ENCODE peak calls at places on chromosome 19, in seven cellular contexts. T is fibroblast of villous mesenchyme, Z is IMR-90, V is neural progenitor cell, A is psoas muscle, G is sigmoid colon, L is fibroblast of mammary gland. S is an unnamed sample.

GRCh38 chr19:55638864-55639359 is 1.9 kb upstream of the ZNF580 start:
- DNase-seq in V (peak; percentile 52), L (peak; percentile 57), Z (peak; percentile 21), A (peak; percentile 70), T (peak; percentile 24), G (no peak), S (peak; percentile 45)

GRCh38 chr19:35609881-35610353 is 2.6 kb upstream of the HAUS5 start:
- DNase-seq in Z (no peak), T (no peak), G (no peak), L (no peak), A (peak; percentile 34), V (no peak), S (no peak)

GRCh38 chr19:53865523-53865917 is 2.2 kb upstream of the MYADM start:
- DNase-seq in V (peak; percentile 37), G (no peak), Z (no peak), T (no peak), A (no peak), L (peak; percentile 29), S (no peak)

GRCh38 chr19:56840452-56841193 is at the start of the genes PEG3 and ZIM2:
- DNase-seq in Z (no peak), A (peak; percentile 73), G (peak; percentile 93), T (peak; percentile 20), L (peak; percentile 0), V (no peak), S (no peak)

GRCh38 chr19:23799321-23799720 is 40.6 kb upstream of the ZNF681 start:
- DNase-seq in G (no peak), A (no peak), T (no peak), Z (no peak), L (no peak), V (no peak), S (no peak)

GRCh38 chr19:55585658-55586339 is 5.2 kb upstream of the ZNF579 start:
- DNase-seq in A (peak; percentile 81), Z (peak; percentile 63), L (peak; percentile 52), T (peak; percentile 68), V (peak; percentile 89), G (peak; percentile 89), S (peak; percentile 23)

GRCh38 chr19:13974073-13974472 is 21.8 kb downstream of the DCAF15 start:
- DNase-seq in V (peak; percentile 82), L (no peak), G (no peak), A (no peak), T (no peak), Z (no peak), S (peak; percentile 95)

GRCh38 chr19:3479177-3479818 is 1.0 kb downstream of the SMIM24 start:
- DNase-seq in G (no peak), V (peak; percentile 66), T (no peak), A (no peak), Z (no peak), L (peak; percentile 27), S (no peak)

GRCh38 chr19:56834564-56835375 is 5.8 kb downstream of the PEG3 start:
- DNase-seq in T (no peak), A (no peak), L (peak; percentile 1), G (no peak), V (no peak), Z (no peak), S (no peak)

GRCh38 chr19:3578390-3578789 is 5.6 kb downstream of the HMG20B start:
- DNase-seq in Z (no peak), A (no peak), T (no peak), L (no peak), V (no peak), G (no peak), S (no peak)

GRCh38 chr19:13286195-13286985 is 136.2 kb downstream of the IER2 start:
- DNase-seq in T (no peak), Z (no peak), L (no peak), V (no peak), A (no peak), G (no peak), S (no peak)

DNA sequence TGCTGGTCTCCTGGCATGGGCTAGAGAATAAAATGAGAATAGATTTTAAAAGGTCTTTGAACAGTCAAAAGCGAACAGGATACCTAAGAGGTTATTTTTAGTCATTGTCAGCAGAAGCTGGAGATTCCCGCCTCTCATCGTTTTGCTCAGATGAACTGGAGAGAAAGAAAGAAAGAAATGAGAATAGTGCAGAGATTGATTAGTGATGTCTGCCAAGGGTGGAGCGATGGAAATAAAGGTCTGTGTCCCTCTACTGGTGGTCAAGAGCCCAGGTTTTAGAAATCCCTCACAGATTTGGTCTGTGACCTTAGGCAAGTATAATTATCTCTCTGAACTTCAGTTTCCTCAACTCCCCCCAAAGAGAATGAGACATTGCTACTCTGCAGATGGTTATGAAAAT is 5.4 kb downstream of the NCAN start:
- DNase-seq in T (peak; percentile 8), V (no peak), A (no peak), Z (peak; percentile 16), L (peak; percentile 41), G (no peak), S (no peak)
- TF ChIP-seq CTCF in T (no peak), V (peak; percentile 18), A (no peak), Z (no peak), L (peak; percentile 21), G (no peak), S (no peak)

GRCh38 chr19:10290439-10290875 is 705 bp downstream of the ICAM5 start:
- DNase-seq in T (peak; percentile 10), A (no peak), V (peak; percentile 40), L (no peak), Z (peak; percentile 7), G (no peak), S (peak; percentile 30)
- H3K4me3 ChIP-seq in T (peak overlapping the region; percentile 67), A (peak overlapping the region; percentile 64), V (peak overlapping the region; percentile 39), L (peak overlapping the region; percentile 13), Z (peak overlapping the region; percentile 77), G (no peak overlapping the region), S (peak overlapping the region; percentile 53)

GRCh38 chr19:42465827-42466280 is 23.1 kb upstream of the CXCL17 start:
- DNase-seq in G (no peak), T (no peak), A (no peak), V (no peak), L (no peak), Z (no peak), S (no peak)

GRCh38 chr19:42468273-42468796 is 25.6 kb upstream of the CXCL17 start:
- DNase-seq in V (no peak), T (peak; percentile 57), L (peak; percentile 93), G (no peak), Z (peak; percentile 62), A (no peak), S (peak; percentile 80)

GRCh38 chr19:42469311-42470239 is 26.8 kb upstream of the CXCL17 start:
- DNase-seq in L (peak; percentile 27), Z (no peak), T (no peak), G (no peak), V (no peak), A (no peak), S (no peak)

GRCh38 chr19:42467437-42467760 is 24.7 kb upstream of the CXCL17 start:
- DNase-seq in V (no peak), Z (no peak), L (peak; percentile 43), T (peak; percentile 64), A (no peak), G (no peak), S (no peak)

GRCh38 chr19:42466521-42467436 is 24.0 kb upstream of the CXCL17 start:
- DNase-seq in V (no peak), Z (no peak), T (peak; percentile 42), A (no peak), G (no peak), L (no peak), S (no peak)
- TF ChIP-seq CTCF in V (no peak), Z (no peak), T (no peak), A (no peak), G (no peak), L (no peak), S (no peak)

GRCh38 chr19:50383307-50383851 is 768 bp upstream of the POLD1 start:
- DNase-seq in A (no peak), V (no peak), G (no peak), Z (no peak), T (no peak), L (no peak), S (no peak)
- H3K4me3 ChIP-seq in A (peak overlapping the region; percentile 74), V (peak overlapping the region; percentile 59), G (peak overlapping the region; percentile 77), Z (peak overlapping the region; percentile 76), T (peak overlapping the region; percentile 78), L (peak overlapping the region; percentile 71), S (peak overlapping the region; percentile 75)

DNA sequence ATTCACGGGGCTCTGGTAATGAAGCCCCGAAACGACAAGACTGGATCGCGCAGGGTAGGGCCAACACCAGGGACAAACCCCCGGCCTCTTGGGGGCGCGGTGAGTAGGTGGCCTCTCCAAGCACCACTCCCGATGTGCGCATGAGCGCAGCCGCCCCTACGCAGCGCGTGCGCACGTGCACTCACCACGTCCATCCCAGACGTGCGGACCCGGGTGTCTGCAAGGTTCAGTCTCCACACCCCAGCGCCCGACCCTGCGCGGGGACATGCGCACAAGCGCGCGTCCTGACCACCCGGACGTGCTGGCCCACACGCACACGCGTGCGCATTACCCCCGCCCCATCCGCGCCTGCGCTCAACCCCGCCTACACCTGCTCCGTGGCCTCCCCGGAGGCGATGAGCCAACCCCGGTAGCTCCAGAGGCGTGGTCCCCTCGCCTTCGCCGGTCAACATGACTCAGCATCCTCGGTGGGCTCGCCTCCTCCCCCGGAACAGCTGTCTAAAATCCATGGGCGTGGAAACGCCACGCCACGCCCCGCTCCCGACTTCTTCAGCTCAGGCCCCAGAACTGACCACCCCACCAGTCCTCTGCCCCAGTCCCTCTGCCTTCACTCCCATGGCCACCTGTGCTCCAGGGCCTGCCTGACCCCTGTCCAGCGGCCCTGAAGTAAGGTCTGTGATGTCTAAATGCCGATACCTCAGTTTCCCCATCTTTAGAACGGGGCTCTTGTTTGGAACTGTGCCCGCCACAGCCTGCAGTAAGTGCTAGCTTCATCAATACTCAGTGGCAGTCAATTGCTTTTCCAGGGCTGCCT is 5.6 kb upstream of the GPI start:
- DNase-seq in Z (peak; percentile 96), L (peak; percentile 95), A (peak; percentile 98), T (peak; percentile 98), G (peak; percentile 98), V (peak; percentile 97), S (peak; percentile 97)
- TF ChIP-seq CTCF in Z (peak; percentile 53), L (peak; percentile 44), A (peak; percentile 42), T (peak; percentile 56), G (peak; percentile 46), V (peak; percentile 66), S (peak; percentile 51)

DNA sequence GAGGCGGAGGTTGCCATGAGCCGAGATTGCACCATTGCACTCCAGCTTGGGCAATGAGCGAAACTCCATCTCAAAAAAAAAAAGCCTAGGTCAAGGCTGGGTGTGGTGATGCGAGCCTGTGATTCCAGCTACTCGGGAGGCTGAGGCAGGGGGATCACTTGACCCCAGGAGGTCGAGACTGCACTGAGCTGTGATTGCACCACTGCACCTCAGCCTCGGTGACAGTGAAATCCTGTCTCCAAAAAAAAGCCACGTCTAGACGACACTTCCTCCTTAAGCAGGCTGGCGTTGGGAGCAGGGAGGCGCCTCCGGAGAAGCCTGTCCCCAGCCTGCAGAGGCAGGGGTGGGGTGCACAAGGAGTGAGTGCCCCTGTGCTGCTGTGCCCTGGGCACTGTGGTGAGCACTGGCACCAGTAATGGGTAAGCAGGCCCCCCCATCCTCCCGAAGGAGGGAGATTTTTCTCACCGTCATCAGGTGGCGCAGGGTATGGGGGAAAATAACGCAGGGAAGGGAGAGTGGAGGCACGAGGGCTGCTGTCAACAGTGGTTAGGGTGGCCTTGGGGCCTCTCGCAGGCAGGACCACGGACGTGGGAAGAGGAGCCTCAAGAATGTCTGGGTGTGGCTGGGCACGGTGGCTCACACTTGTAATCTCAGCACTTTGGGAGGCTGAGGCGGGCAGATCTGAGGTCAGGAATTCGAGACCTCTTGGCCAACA is 701 bp downstream of the P2RY11 start:
- DNase-seq in T (no peak), V (no peak), G (no peak), L (no peak), A (peak; percentile 55), Z (no peak), S (no peak)
- H3K4me3 ChIP-seq in T (no peak overlapping the region), V (no peak overlapping the region), G (no peak overlapping the region), L (no peak overlapping the region), A (no peak overlapping the region), Z (no peak overlapping the region), S (no peak overlapping the region)

GRCh38 chr19:45103625-45104319 is 10.8 kb downstream of the PPP1R37 start:
- DNase-seq in T (no peak), Z (no peak), V (peak; percentile 94), A (no peak), G (no peak), L (no peak), S (no peak)
- TF ChIP-seq CTCF in T (no peak), Z (no peak), V (peak; percentile 14), A (no peak), G (no peak), L (peak; percentile 18), S (no peak)

S was measured in epithelial cell of esophagus.